ENCODE peak calls at places on chromosomes 2 and 18, in seven cellular contexts. C is Panc1, H is GM12878, D is HepG2, J is HCT116, I is K562, S is upper lobe of left lung. V is an unnamed sample.

GRCh38 chr2:14634885-14635871 is 2.7 kb downstream of the LRATD1 start:
- ATAC-seq in J (no peak), H (no peak), S (peak; percentile 58), I (peak; percentile 45), D (no peak), C (no peak), V (peak; percentile 39)

GRCh38 chr2:112726487-112727190 is 5.8 kb downstream of the NT5DC4 start:
- ATAC-seq in D (peak; percentile 84), C (peak; percentile 93), J (peak; percentile 89), I (peak; percentile 90), S (peak; percentile 92), H (peak; percentile 86), V (peak; percentile 89)

GRCh38 chr2:151975460-151976414 is 123.1 kb downstream of the CACNB4 start:
- ATAC-seq in S (no peak), I (no peak), C (no peak), D (peak; percentile 58), J (no peak), H (no peak), V (no peak)

GRCh38 chr18:56127322-56128099 is 510.9 kb downstream of the TXNL1 start:
- ATAC-seq in C (no peak), S (no peak), D (no peak), H (no peak), J (no peak), I (no peak), V (peak; percentile 46)

GRCh38 chr18:35076556-35076955 is 35.3 kb downstream of the MAPRE2 start:
- ATAC-seq in H (no peak), J (no peak), S (no peak), D (no peak), C (no peak), I (no peak), V (no peak)

GRCh38 chr2:200302940-200303727 is 3.4 kb upstream of the SPATS2L start:
- ATAC-seq in H (peak; percentile 13), C (peak; percentile 49), D (peak; percentile 84), S (no peak), I (no peak), J (peak; percentile 68), V (no peak)

GRCh38 chr2:69097908-69098655 is 85.1 kb downstream of the ANTXR1 start:
- ATAC-seq in D (no peak), I (peak; percentile 47), H (no peak), J (no peak), S (no peak), C (no peak), V (no peak)

GRCh38 chr2:122863516-122863915 is 1108.1 kb downstream of the TSN start:
- ATAC-seq in S (no peak), H (peak; percentile 89), C (no peak), I (no peak), J (no peak), D (no peak), V (no peak)

GRCh38 chr18:48159816-48160215 is 229.4 kb upstream of the SMAD2 start:
- ATAC-seq in C (no peak), J (no peak), S (no peak), I (no peak), D (no peak), H (no peak), V (no peak)

GRCh38 chr18:21391074-21391673 is 149.1 kb downstream of the GREB1L start:
- ATAC-seq in S (no peak), D (no peak), J (peak; percentile 93), C (peak; percentile 95), I (no peak), H (peak; percentile 95), V (no peak)

GRCh38 chr2:73176205-73176880 is 26.0 kb upstream of the NOTO start:
- ATAC-seq in J (no peak), I (no peak), H (peak; percentile 54), D (peak; percentile 50), C (peak; percentile 7), S (no peak), V (peak; percentile 2)

GRCh38 chr2:219249203-219249980 is 3.7 kb upstream of the TUBA4B start:
- ATAC-seq in C (peak; percentile 7), S (peak; percentile 74), J (no peak), H (peak; percentile 59), I (no peak), D (peak; percentile 85), V (peak; percentile 46)

GRCh38 chr18:56511996-56512395 is 126.4 kb downstream of the TXNL1 start:
- ATAC-seq in J (no peak), I (no peak), C (no peak), S (no peak), D (no peak), H (peak; percentile 88), V (no peak)

GRCh38 chr18:23929362-23929940 is 85.1 kb upstream of the TTC39C start:
- ATAC-seq in D (no peak), S (no peak), I (no peak), J (no peak), H (no peak), C (no peak), V (no peak)

GRCh38 chr2:64284751-64285150 is 140.5 kb upstream of the PELI1 start:
- ATAC-seq in D (no peak), H (no peak), C (no peak), S (no peak), I (no peak), J (no peak), V (no peak)

GRCh38 chr2:230496891-230497290 is 80.9 kb downstream of the SP100 start:
- ATAC-seq in S (no peak), I (no peak), J (no peak), D (no peak), H (peak; percentile 41), C (no peak), V (no peak)

DNA sequence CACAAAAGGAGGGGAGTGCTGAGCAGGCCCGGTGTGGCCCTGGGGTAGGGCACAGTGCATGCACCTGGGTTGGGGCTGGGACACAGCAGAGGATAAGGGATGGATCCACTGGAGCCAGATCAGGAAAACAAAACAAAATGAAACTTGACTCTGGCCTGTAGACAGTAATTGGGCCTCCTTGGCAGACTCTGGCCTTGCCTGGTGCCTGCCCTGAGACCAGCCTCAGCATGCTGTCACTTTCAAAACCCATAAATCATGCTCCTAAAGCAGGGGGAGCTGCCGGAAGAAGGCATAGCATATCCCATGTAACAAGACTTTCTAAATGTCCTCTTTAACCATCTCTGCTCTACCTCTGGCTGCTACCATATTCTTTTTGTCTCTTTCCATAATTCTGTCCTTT is 61.1 kb upstream of the IGFBP5 start:
- ATAC-seq in J (no peak), D (no peak), H (no peak), C (no peak), S (peak; percentile 43), I (no peak), V (no peak)
- TF ChIP-seq POLR2AphosphoS5 in J (no peak), D (no peak), H (no peak), C (no peak), S (no peak), I (no peak), V (no peak)

GRCh38 chr2:54555318-54555837 is 99.3 kb downstream of the SPTBN1 start:
- ATAC-seq in I (no peak), S (no peak), H (no peak), C (no peak), D (peak; percentile 58), J (no peak), V (no peak)
- H3K27ac ChIP-seq in I (no peak overlapping the region), S (peak overlapping the region; percentile 95), H (no peak overlapping the region), C (no peak overlapping the region), D (peak overlapping the region; percentile 93), J (no peak overlapping the region), V (peak overlapping the region; percentile 87)

GRCh38 chr2:30135541-30135940 is 11.3 kb upstream of the YPEL5 start:
- ATAC-seq in D (no peak), I (peak; percentile 29), C (no peak), S (no peak), H (no peak), J (no peak), V (no peak)
- TF ChIP-seq POLR2AphosphoS5 in D (no peak), I (no peak), C (no peak), S (no peak), H (no peak), J (no peak), V (no peak)

DNA sequence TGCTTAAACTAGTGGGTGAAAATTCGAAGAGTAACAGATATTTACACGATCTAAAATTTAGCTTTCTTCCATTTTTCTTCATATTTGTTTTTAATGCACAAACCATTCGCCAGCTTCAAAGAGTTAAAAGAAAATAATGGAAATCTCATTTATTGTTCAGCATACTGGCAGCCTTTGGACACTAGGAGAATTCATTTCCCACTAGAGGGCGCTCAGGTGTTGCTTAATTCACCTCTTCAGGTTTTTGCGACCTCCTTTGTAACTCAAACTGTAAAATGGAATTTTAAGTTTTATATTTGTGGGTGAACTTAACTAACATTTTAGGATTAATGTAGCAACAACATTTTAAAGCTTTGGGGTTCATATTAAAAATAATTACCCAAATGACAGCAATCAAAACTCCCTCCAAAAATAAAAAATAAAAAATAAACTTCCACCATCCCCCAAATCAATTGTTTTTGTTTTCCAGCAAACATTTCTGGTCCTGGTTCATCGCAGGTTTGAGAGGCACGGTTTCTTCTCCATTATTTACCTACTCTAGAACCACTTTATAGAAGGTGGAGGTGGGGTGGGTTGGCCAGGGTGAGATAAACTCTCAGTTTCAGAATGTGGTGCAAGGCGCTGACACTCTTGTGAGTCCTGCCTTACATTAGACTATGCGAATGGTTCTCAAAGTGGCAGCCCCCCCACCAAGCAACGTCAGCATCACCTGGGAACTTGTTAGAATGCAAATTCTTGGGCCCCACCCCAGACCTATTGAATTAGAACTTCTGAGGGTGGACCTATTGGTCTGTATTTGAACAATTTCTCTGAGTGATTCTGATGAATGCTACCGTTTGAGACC is 24.7 kb upstream of the PNPT1 start:
- ATAC-seq in H (peak; percentile 92), S (no peak), C (peak; percentile 85), D (peak; percentile 84), I (peak; percentile 92), J (peak; percentile 76), V (no peak)
- H3K27ac ChIP-seq in H (no peak overlapping the region), S (no peak overlapping the region), C (no peak overlapping the region), D (no peak overlapping the region), I (no peak overlapping the region), J (no peak overlapping the region), V (no peak overlapping the region)

GRCh38 chr2:190651413-190651812 is 2.5 kb downstream of the NAB1 start:
- ATAC-seq in I (no peak), J (no peak), H (no peak), S (no peak), D (no peak), C (no peak), V (no peak)

GRCh38 chr2:190649798-190650390 is 1.0 kb downstream of the NAB1 start:
- ATAC-seq in J (no peak), H (peak; percentile 4), S (no peak), I (peak; percentile 26), C (peak; percentile 4), D (peak; percentile 24), V (no peak)

GRCh38 chr2:190646780-190647626 is 1.9 kb upstream of the NAB1 start:
- ATAC-seq in S (no peak), D (no peak), H (no peak), C (no peak), J (no peak), I (no peak), V (no peak)

GRCh38 chr2:190648289-190649034 is 421 bp upstream of the NAB1 start:
- ATAC-seq in S (peak; percentile 91), D (peak; percentile 86), H (peak; percentile 75), J (peak; percentile 79), I (peak; percentile 84), C (peak; percentile 93), V (peak; percentile 93)

GRCh38 chr2:190649035-190649797 is at the start of gene NAB1:
- ATAC-seq in D (peak; percentile 73), S (peak; percentile 74), C (peak; percentile 85), I (peak; percentile 60), H (peak; percentile 62), J (peak; percentile 66), V (peak; percentile 47)
- TF ChIP-seq POLR2AphosphoS5 in D (no peak), S (no peak), C (no peak), I (no peak), H (peak; percentile 56), J (peak; percentile 13), V (peak; percentile 7)

GRCh38 chr2:232236200-232236599 is 142.4 kb upstream of the ALPP start:
- ATAC-seq in J (peak; percentile 71), D (no peak), I (no peak), H (peak; percentile 88), C (no peak), S (no peak), V (no peak)
- H3K27ac ChIP-seq in J (no peak overlapping the region), D (no peak overlapping the region), I (no peak overlapping the region), H (peak overlapping the region; percentile 9), C (no peak overlapping the region), S (no peak overlapping the region), V (no peak overlapping the region)

V was measured in gastroesophageal sphincter.